ENCODE peak calls at places on chromosomes 16 and 17, in seven cellular contexts. Q is D341Med; C is AG10803; I is anterior cingulate cortex; B is iPS-NIHi11; N is stimulated activated CD8-positive, alpha-beta memory T cell treated with anti-CD3 and anti-CD28 coated beads, Interleukin-15, amount 100 ng/mL, for 1 hour; V is pancreas. O is an unnamed sample.

GRCh38 chr17:33674685-33675084 is 381.6 kb upstream of the ASIC2 start:
- DNase-seq in N (peak; percentile 11), V (peak; percentile 55), Q (peak; percentile 84), I (peak; percentile 54), B (peak; percentile 83), C (peak; percentile 62), O (peak; percentile 28)

GRCh38 chr17:80545499-80545826 is 825 bp downstream of the RPTOR start:
- DNase-seq in B (no peak), C (peak; percentile 8), V (no peak), Q (no peak), N (no peak), I (no peak), O (no peak)

GRCh38 chr17:17681744-17682292 is 560 bp downstream of the RAI1 start:
- DNase-seq in C (no peak), B (no peak), I (peak; percentile 61), N (no peak), V (peak; percentile 58), Q (no peak), O (no peak)

GRCh38 chr17:37761065-37761464 is 16.2 kb upstream of the HNF1B start:
- DNase-seq in I (no peak), C (no peak), N (no peak), B (no peak), V (no peak), Q (no peak), O (no peak)

GRCh38 chr16:88772871-88773811 is 11.9 kb downstream of the PIEZO1 start:
- DNase-seq in C (peak; percentile 95), Q (peak; percentile 75), N (no peak), B (no peak), V (peak; percentile 72), I (peak; percentile 20), O (peak; percentile 82)

GRCh38 chr16:4115209-4115940 is 867 bp downstream of the ADCY9 start:
- DNase-seq in V (peak; percentile 65), I (peak; percentile 16), C (peak; percentile 72), Q (peak; percentile 83), B (peak; percentile 86), N (no peak), O (peak; percentile 65)

GRCh38 chr16:56950881-56951771 is 10.6 kb upstream of the CETP start:
- DNase-seq in I (peak; percentile 26), V (peak; percentile 70), Q (peak; percentile 77), N (peak; percentile 34), C (peak; percentile 59), B (peak; percentile 78), O (peak; percentile 51)

GRCh38 chr16:69761983-69762842 is at the start of gene WWP2:
- DNase-seq in Q (peak; percentile 92), C (peak; percentile 60), B (peak; percentile 93), V (peak; percentile 87), I (peak; percentile 80), N (peak; percentile 46), O (peak; percentile 61)

GRCh38 chr17:2466936-2467335 is 44.8 kb downstream of the METTL16 start:
- DNase-seq in C (no peak), Q (no peak), I (no peak), N (no peak), V (no peak), B (no peak), O (no peak)